ENCODE peak calls at places on chromosomes 1 and 21, in nine cellular contexts. E, P, C, B, D, L, S, H and F are unnamed samples.

GRCh38 chr1:235027076-235027861 is 101.4 kb downstream of the TOMM20 start:
- DNase-seq in E (no peak), P (no peak), C (no peak), B (no peak), D (no peak), L (no peak), S (no peak), H (no peak), F (no peak)

GRCh38 chr1:208066583-208066982 is 155.7 kb upstream of the CD34 start:
- DNase-seq in E (no peak), P (no peak), C (no peak), B (no peak), D (no peak), L (no peak), S (no peak), H (no peak), F (no peak)

GRCh38 chr21:23247334-23247733 is 2249.1 kb downstream of the NCAM2 start:
- DNase-seq in E (no peak), P (no peak), C (no peak), B (no peak), D (no peak), L (no peak), S (no peak), H (no peak), F (no peak)

GRCh38 chr21:37006243-37006520 is 320 bp upstream of the RIPPLY3 start:
- DNase-seq in E (peak; percentile 66), P (no peak), C (no peak), B (no peak), D (no peak), L (no peak), S (no peak), H (no peak), F (no peak)

GRCh38 chr1:36115200-36115669 is 9.8 kb downstream of the COL8A2 start:
- DNase-seq in E (peak; percentile 52), P (no peak), C (no peak), B (no peak), D (peak; percentile 55), L (no peak), S (no peak), H (no peak), F (no peak)

GRCh38 chr1:228837817-228838716 is 102.8 kb downstream of the RHOU start:
- DNase-seq in E (no peak), P (peak; percentile 26), C (no peak), B (peak; percentile 99), D (peak; percentile 78), L (peak; percentile 95), S (no peak), H (no peak), F (no peak)

GRCh38 chr1:119971710-119972570 is 75.6 kb upstream of the ADAM30 start:
- DNase-seq in E (no peak), P (no peak), C (no peak), B (peak; percentile 39), D (no peak), L (no peak), S (no peak), H (no peak), F (no peak)

GRCh38 chr21:23111070-23111605 is 2112.9 kb downstream of the NCAM2 start:
- DNase-seq in E (no peak), P (no peak), C (no peak), B (no peak), D (no peak), L (peak; percentile 38), S (no peak), H (no peak), F (no peak)

GRCh38 chr1:225603538-225604354 is 49.2 kb downstream of the ENAH start:
- DNase-seq in E (no peak), P (no peak), C (no peak), B (peak; percentile 71), D (peak; percentile 12), L (peak; percentile 54), S (no peak), H (no peak), F (no peak)

GRCh38 chr1:39102537-39103320 is 76.6 kb downstream of the NDUFS5 start:
- DNase-seq in E (peak; percentile 67), P (no peak), C (no peak), B (peak; percentile 75), D (peak; percentile 78), L (peak; percentile 70), S (no peak), H (no peak), F (peak; percentile 79)

GRCh38 chr1:117096871-117097842 is 24.4 kb downstream of the TRIM45 start:
- DNase-seq in E (no peak), P (no peak), C (no peak), B (no peak), D (no peak), L (no peak), S (no peak), H (no peak), F (no peak)

GRCh38 chr1:201539561-201540404 is 856 bp downstream of the NAV1 start:
- DNase-seq in E (peak; percentile 70), P (no peak), C (no peak), B (peak; percentile 33), D (no peak), L (peak; percentile 61), S (no peak), H (peak; percentile 9), F (no peak)

GRCh38 chr1:63746129-63746864 is 27.5 kb upstream of the ROR1 start:
- DNase-seq in E (peak; percentile 36), P (no peak), C (no peak), B (peak; percentile 93), D (peak; percentile 47), L (no peak), S (no peak), H (peak; percentile 7), F (peak; percentile 34)

GRCh38 chr1:226736001-226736907 is 2.8 kb downstream of the ITPKB start:
- DNase-seq in E (peak; percentile 41), P (no peak), C (no peak), B (no peak), D (no peak), L (no peak), S (no peak), H (peak; percentile 26), F (no peak)

GRCh38 chr21:45948576-45949141 is 32.9 kb upstream of the COL6A1 start:
- DNase-seq in E (no peak), P (no peak), C (no peak), B (no peak), D (no peak), L (no peak), S (no peak), H (no peak), F (no peak)

GRCh38 chr1:228079601-228080263 is 2.8 kb upstream of the ARF1 start:
- DNase-seq in E (no peak), P (peak; percentile 8), C (no peak), B (no peak), D (no peak), L (no peak), S (no peak), H (peak; percentile 3), F (no peak)

GRCh38 chr1:156868341-156868740 is 7.7 kb downstream of the NTRK1 start:
- DNase-seq in E (no peak), P (no peak), C (no peak), B (no peak), D (no peak), L (no peak), S (no peak), H (no peak), F (no peak)

GRCh38 chr1:45876000-45876399 is 72.6 kb downstream of the MAST2 start:
- DNase-seq in E (no peak), P (no peak), C (no peak), B (no peak), D (no peak), L (no peak), S (no peak), H (no peak), F (no peak)

GRCh38 chr1:220321758-220322157 is 49.5 kb upstream of the RAB3GAP2 start:
- DNase-seq in E (no peak), P (no peak), C (no peak), B (no peak), D (no peak), L (no peak), S (no peak), H (no peak), F (no peak)

GRCh38 chr1:21594495-21594894 is 74.7 kb downstream of the RAP1GAP start:
- DNase-seq in E (no peak), P (no peak), C (no peak), B (peak; percentile 31), D (no peak), L (peak; percentile 8), S (no peak), H (no peak), F (no peak)

GRCh38 chr21:27448960-27449359 is 482.1 kb upstream of the ADAMTS5 start:
- DNase-seq in E (no peak), P (no peak), C (no peak), B (no peak), D (no peak), L (no peak), S (no peak), H (no peak), F (no peak)